ENCODE peak calls at places on chromosomes 13 and 19, in nine cellular contexts. One of them, this sample, is unnamed.

GRCh38 chr13:43301341-43301969 is 278.1 kb downstream of the DNAJC15 start:
- DNase-seq in CD4-positive, alpha-beta T cell: no peak
- DNase-seq in retinal pigment epithelial cell: no peak
- DNase-seq in heart left ventricle: no peak
- DNase-seq in lower leg skin: no peak
- DNase-seq in right lobe of liver: no peak
- DNase-seq in HL-60: no peak
- DNase-seq in WERI-Rb-1: no peak
- DNase-seq in AG04450: no peak
- DNase-seq in this sample: no peak

GRCh38 chr13:46552888-46553520 is at the start of gene LRCH1:
- DNase-seq in WERI-Rb-1: peak
- DNase-seq in retinal pigment epithelial cell: peak
- DNase-seq in right lobe of liver: peak
- DNase-seq in lower leg skin: peak
- DNase-seq in HL-60: peak
- DNase-seq in heart left ventricle: peak
- DNase-seq in AG04450: no peak
- DNase-seq in CD4-positive, alpha-beta T cell: peak
- DNase-seq in this sample: peak

GRCh38 chr19:55255618-55256423 is 3.0 kb downstream of the PPP6R1 start:
- DNase-seq in right lobe of liver: no peak
- DNase-seq in lower leg skin: no peak
- DNase-seq in CD4-positive, alpha-beta T cell: peak
- DNase-seq in retinal pigment epithelial cell: no peak
- DNase-seq in WERI-Rb-1: no peak
- DNase-seq in AG04450: no peak
- DNase-seq in HL-60: no peak
- DNase-seq in heart left ventricle: no peak
- DNase-seq in this sample: no peak

GRCh38 chr13:107518292-107518691 is 697.0 kb downstream of the LIG4 start:
- DNase-seq in CD4-positive, alpha-beta T cell: no peak
- DNase-seq in right lobe of liver: no peak
- DNase-seq in AG04450: no peak
- DNase-seq in WERI-Rb-1: no peak
- DNase-seq in retinal pigment epithelial cell: no peak
- DNase-seq in HL-60: no peak
- DNase-seq in heart left ventricle: no peak
- DNase-seq in lower leg skin: no peak
- DNase-seq in this sample: no peak

GRCh38 chr13:41917641-41918040 is 43.3 kb downstream of the VWA8 start:
- DNase-seq in retinal pigment epithelial cell: no peak
- DNase-seq in heart left ventricle: no peak
- DNase-seq in right lobe of liver: no peak
- DNase-seq in CD4-positive, alpha-beta T cell: no peak
- DNase-seq in AG04450: peak
- DNase-seq in HL-60: no peak
- DNase-seq in WERI-Rb-1: no peak
- DNase-seq in lower leg skin: no peak
- DNase-seq in this sample: no peak

GRCh38 chr19:35775298-35776101 is at the start of gene ARHGAP33:
- DNase-seq in WERI-Rb-1: peak
- DNase-seq in retinal pigment epithelial cell: peak
- DNase-seq in HL-60: peak
- DNase-seq in heart left ventricle: peak
- DNase-seq in CD4-positive, alpha-beta T cell: peak
- DNase-seq in right lobe of liver: peak
- DNase-seq in AG04450: peak
- DNase-seq in lower leg skin: peak
- DNase-seq in this sample: peak

GRCh38 chr13:112641456-112641855 is 48.4 kb upstream of the ATP11A start:
- DNase-seq in AG04450: no peak
- DNase-seq in lower leg skin: no peak
- DNase-seq in heart left ventricle: no peak
- DNase-seq in right lobe of liver: no peak
- DNase-seq in retinal pigment epithelial cell: no peak
- DNase-seq in WERI-Rb-1: no peak
- DNase-seq in CD4-positive, alpha-beta T cell: no peak
- DNase-seq in HL-60: no peak
- DNase-seq in this sample: no peak

GRCh38 chr19:43555185-43555770 is 20.0 kb downstream of the XRCC1 start:
- DNase-seq in retinal pigment epithelial cell: no peak
- DNase-seq in HL-60: peak
- DNase-seq in right lobe of liver: peak
- DNase-seq in heart left ventricle: no peak
- DNase-seq in AG04450: no peak
- DNase-seq in WERI-Rb-1: peak
- DNase-seq in lower leg skin: peak
- DNase-seq in CD4-positive, alpha-beta T cell: peak
- DNase-seq in this sample: no peak

GRCh38 chr13:110662105-110662504 is 43.8 kb downstream of the CARS2 start:
- DNase-seq in CD4-positive, alpha-beta T cell: no peak
- DNase-seq in HL-60: no peak
- DNase-seq in AG04450: no peak
- DNase-seq in retinal pigment epithelial cell: no peak
- DNase-seq in right lobe of liver: no peak
- DNase-seq in WERI-Rb-1: no peak
- DNase-seq in heart left ventricle: no peak
- DNase-seq in lower leg skin: no peak
- DNase-seq in this sample: no peak

GRCh38 chr19:35963514-35963913 is 27.3 kb downstream of the LRFN3 start:
- DNase-seq in CD4-positive, alpha-beta T cell: no peak
- DNase-seq in retinal pigment epithelial cell: peak
- DNase-seq in WERI-Rb-1: no peak
- DNase-seq in lower leg skin: no peak
- DNase-seq in HL-60: no peak
- DNase-seq in right lobe of liver: no peak
- DNase-seq in heart left ventricle: no peak
- DNase-seq in AG04450: peak
- DNase-seq in this sample: no peak

GRCh38 chr19:1843646-1844394 is 4.5 kb downstream of the REXO1 start:
- DNase-seq in retinal pigment epithelial cell: no peak
- DNase-seq in heart left ventricle: no peak
- DNase-seq in right lobe of liver: peak
- DNase-seq in AG04450: no peak
- DNase-seq in CD4-positive, alpha-beta T cell: no peak
- DNase-seq in HL-60: no peak
- DNase-seq in WERI-Rb-1: no peak
- DNase-seq in lower leg skin: no peak
- DNase-seq in this sample: no peak
- TF ChIP-seq CTCF in retinal pigment epithelial cell: peak
- TF ChIP-seq CTCF in heart left ventricle: no peak
- TF ChIP-seq CTCF in right lobe of liver: no peak
- TF ChIP-seq CTCF in AG04450: no peak
- TF ChIP-seq CTCF in CD4-positive, alpha-beta T cell: no peak
- TF ChIP-seq CTCF in HL-60: no peak
- TF ChIP-seq CTCF in WERI-Rb-1: peak
- TF ChIP-seq CTCF in lower leg skin: no peak
- TF ChIP-seq CTCF in this sample: no peak

GRCh38 chr13:113904411-113904810 is 40.5 kb upstream of the GAS6 start:
- DNase-seq in CD4-positive, alpha-beta T cell: peak
- DNase-seq in HL-60: no peak
- DNase-seq in retinal pigment epithelial cell: no peak
- DNase-seq in right lobe of liver: peak
- DNase-seq in WERI-Rb-1: peak
- DNase-seq in AG04450: no peak
- DNase-seq in heart left ventricle: no peak
- DNase-seq in lower leg skin: peak
- DNase-seq in this sample: peak
- TF ChIP-seq CTCF in CD4-positive, alpha-beta T cell: no peak
- TF ChIP-seq CTCF in HL-60: no peak
- TF ChIP-seq CTCF in retinal pigment epithelial cell: peak
- TF ChIP-seq CTCF in right lobe of liver: peak
- TF ChIP-seq CTCF in WERI-Rb-1: peak
- TF ChIP-seq CTCF in AG04450: peak
- TF ChIP-seq CTCF in heart left ventricle: peak
- TF ChIP-seq CTCF in lower leg skin: no peak
- TF ChIP-seq CTCF in this sample: no peak

GRCh38 chr13:30679483-30680330 is 55.6 kb upstream of the ALOX5AP start:
- DNase-seq in HL-60: no peak
- DNase-seq in retinal pigment epithelial cell: no peak
- DNase-seq in right lobe of liver: peak
- DNase-seq in WERI-Rb-1: peak
- DNase-seq in lower leg skin: no peak
- DNase-seq in AG04450: no peak
- DNase-seq in heart left ventricle: no peak
- DNase-seq in CD4-positive, alpha-beta T cell: peak
- DNase-seq in this sample: no peak
- TF ChIP-seq CTCF in HL-60: peak
- TF ChIP-seq CTCF in retinal pigment epithelial cell: peak
- TF ChIP-seq CTCF in right lobe of liver: peak
- TF ChIP-seq CTCF in WERI-Rb-1: peak
- TF ChIP-seq CTCF in lower leg skin: no peak
- TF ChIP-seq CTCF in AG04450: peak
- TF ChIP-seq CTCF in heart left ventricle: peak
- TF ChIP-seq CTCF in CD4-positive, alpha-beta T cell: peak
- TF ChIP-seq CTCF in this sample: no peak

GRCh38 chr19:13002389-13002898 is 7.2 kb downstream of the NFIX start:
- DNase-seq in lower leg skin: no peak
- DNase-seq in heart left ventricle: peak
- DNase-seq in right lobe of liver: no peak
- DNase-seq in WERI-Rb-1: no peak
- DNase-seq in CD4-positive, alpha-beta T cell: no peak
- DNase-seq in retinal pigment epithelial cell: no peak
- DNase-seq in AG04450: no peak
- DNase-seq in HL-60: no peak
- DNase-seq in this sample: no peak
- TF ChIP-seq CTCF in lower leg skin: no peak
- TF ChIP-seq CTCF in heart left ventricle: no peak
- TF ChIP-seq CTCF in right lobe of liver: no peak
- TF ChIP-seq CTCF in WERI-Rb-1: no peak
- TF ChIP-seq CTCF in CD4-positive, alpha-beta T cell: no peak
- TF ChIP-seq CTCF in retinal pigment epithelial cell: no peak
- TF ChIP-seq CTCF in AG04450: no peak
- TF ChIP-seq CTCF in HL-60: no peak
- TF ChIP-seq CTCF in this sample: no peak

DNA sequence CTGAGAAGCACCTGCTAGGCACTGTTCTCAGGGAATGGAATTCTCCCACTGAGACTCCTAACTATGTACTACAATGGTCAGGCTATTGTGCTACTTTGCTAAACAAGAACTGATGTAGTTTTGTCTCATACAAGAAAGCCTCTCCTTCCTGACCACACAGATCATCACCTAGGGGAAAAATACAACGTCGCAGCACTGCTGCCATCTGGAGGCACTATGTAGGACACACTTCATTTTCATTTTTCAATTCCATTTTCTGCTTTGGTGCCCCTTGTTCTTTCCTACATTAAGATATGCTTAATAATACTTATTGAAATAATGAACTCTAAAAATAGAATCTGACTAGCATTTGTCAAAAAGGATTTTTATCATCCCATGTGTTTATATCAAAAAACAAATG is 21.1 kb downstream of the PROSER1 start:
- DNase-seq in AG04450: no peak
- DNase-seq in HL-60: no peak
- DNase-seq in right lobe of liver: no peak
- DNase-seq in CD4-positive, alpha-beta T cell: no peak
- DNase-seq in lower leg skin: no peak
- DNase-seq in retinal pigment epithelial cell: no peak
- DNase-seq in WERI-Rb-1: peak
- DNase-seq in heart left ventricle: no peak
- DNase-seq in this sample: no peak
- TF ChIP-seq CTCF in AG04450: peak
- TF ChIP-seq CTCF in HL-60: peak
- TF ChIP-seq CTCF in right lobe of liver: peak
- TF ChIP-seq CTCF in CD4-positive, alpha-beta T cell: peak
- TF ChIP-seq CTCF in lower leg skin: no peak
- TF ChIP-seq CTCF in retinal pigment epithelial cell: peak
- TF ChIP-seq CTCF in WERI-Rb-1: peak
- TF ChIP-seq CTCF in heart left ventricle: no peak
- TF ChIP-seq CTCF in this sample: no peak

This sample was measured in omental fat pad.